ENCODE peak calls at places on chromosomes 5 and 9, in five cellular contexts. A is T-helper 9 cell, U is iPS-NIHi11, R is COR-L47, L is globus pallidus. M is an unnamed sample.

GRCh38 chr9:113530022-113530635 is 66.6 kb downstream of the RGS3 start:
- DNase-seq in R (no peak), U (no peak), L (no peak), A (no peak), M (no peak)

GRCh38 chr5:142544946-142545652 is 140.8 kb downstream of the FGF1 start:
- DNase-seq in U (no peak), A (no peak), L (no peak), R (no peak), M (no peak)

GRCh38 chr9:107484117-107484723 is 5.3 kb downstream of the KLF4 start:
- DNase-seq in L (peak; percentile 75), A (no peak), U (peak; percentile 36), R (peak; percentile 58), M (no peak)

GRCh38 chr5:77774981-77775772 is 962 bp downstream of the TBCA start:
- DNase-seq in U (no peak), L (no peak), A (no peak), R (no peak), M (no peak)

GRCh38 chr5:146721073-146721830 is 157.3 kb downstream of the PPP2R2B start:
- DNase-seq in U (no peak), L (no peak), R (no peak), A (no peak), M (no peak)

GRCh38 chr9:10045598-10045997 is 567.2 kb downstream of the PTPRD start:
- DNase-seq in L (no peak), A (no peak), U (no peak), R (peak; percentile 40), M (no peak)

GRCh38 chr9:16337322-16338029 is 533.0 kb downstream of the BNC2 start:
- DNase-seq in A (no peak), R (no peak), L (no peak), U (no peak), M (no peak)

GRCh38 chr5:36066001-36066539 is 612 bp downstream of the UGT3A2 start:
- DNase-seq in L (no peak), U (peak; percentile 22), A (no peak), R (no peak), M (no peak)

GRCh38 chr5:177040814-177041410 is 18.4 kb downstream of the ZNF346 start:
- DNase-seq in U (no peak), L (no peak), A (no peak), R (no peak), M (no peak)

GRCh38 chr5:116442095-116442534 is 132.5 kb downstream of the SEMA6A start:
- DNase-seq in A (no peak), U (peak; percentile 44), L (no peak), R (peak; percentile 72), M (no peak)

GRCh38 chr9:3993783-3994182 is 306.1 kb downstream of the GLIS3 start:
- DNase-seq in R (no peak), U (no peak), A (no peak), L (no peak), M (no peak)

GRCh38 chr5:181187500-181188213 is 17.3 kb downstream of the TRIM7 start:
- DNase-seq in L (peak; percentile 63), U (peak; percentile 49), R (no peak), A (peak; percentile 37), M (peak; percentile 57)

GRCh38 chr5:95261369-95262175 is 23.3 kb downstream of the MCTP1 start:
- DNase-seq in L (peak; percentile 27), U (no peak), A (no peak), R (no peak), M (no peak)

GRCh38 chr5:89073045-89073444 is 190.1 kb upstream of the MEF2C start:
- DNase-seq in L (no peak), A (no peak), U (no peak), R (no peak), M (no peak)

GRCh38 chr9:137785704-137786161 is 91.8 kb upstream of the CACNA1B start:
- DNase-seq in L (peak; percentile 42), A (no peak), U (peak; percentile 54), R (peak; percentile 88), M (no peak)

GRCh38 chr5:79562351-79563246 is 48.7 kb upstream of the HOMER1 start:
- DNase-seq in L (no peak), R (no peak), U (no peak), A (no peak), M (no peak)

GRCh38 chr9:120877276-120878034 is 467 bp upstream of the PHF19 start:
- DNase-seq in L (peak; percentile 67), U (peak; percentile 79), A (peak; percentile 54), R (peak; percentile 91), M (peak; percentile 62)

GRCh38 chr5:127492854-127493738 is 24.3 kb upstream of the PRRC1 start:
- DNase-seq in L (peak; percentile 68), R (peak; percentile 31), A (no peak), U (peak; percentile 28), M (no peak)

GRCh38 chr5:75601567-75601966 is 9.7 kb upstream of the ANKDD1B start:
- DNase-seq in U (no peak), A (no peak), L (no peak), R (no peak), M (no peak)

GRCh38 chr5:134436523-134437339 is 25.1 kb upstream of the CDKN2AIPNL start:
- DNase-seq in U (no peak), A (peak; percentile 25), L (no peak), R (no peak), M (peak; percentile 10)

GRCh38 chr9:73269430-73270101 is 117.9 kb downstream of the ANXA1 start:
- DNase-seq in L (peak; percentile 6), R (peak; percentile 31), A (no peak), U (no peak), M (no peak)

GRCh38 chr5:161306354-161306990 is 240.1 kb downstream of the GABRB2 start:
- DNase-seq in R (no peak), U (no peak), A (no peak), L (no peak), M (no peak)

GRCh38 chr5:101390317-101390908 is 487.3 kb upstream of the ST8SIA4 start:
- DNase-seq in A (no peak), U (peak; percentile 59), L (peak; percentile 48), R (peak; percentile 66), M (no peak)

GRCh38 chr5:178320281-178320855 is 87.8 kb upstream of the PHYKPL start:
- DNase-seq in L (no peak), U (no peak), A (no peak), R (no peak), M (no peak)